ENCODE peak calls at places on chromosomes 12 and 14, in five cellular contexts. F is heart left ventricle, V is tibial artery, D is SK-N-MC, M is PC-3. Z is an unnamed sample.

GRCh38 chr14:77659822-77660221 is 43.4 kb upstream of the SPTLC2 start:
- DNase-seq in F (no peak), V (no peak), D (no peak), M (no peak), Z (no peak)

GRCh38 chr12:11067514-11067913 is 5.4 kb upstream of the TAS2R46 start:
- DNase-seq in F (peak; percentile 58), V (no peak), D (no peak), M (no peak), Z (peak; percentile 15)

GRCh38 chr12:117768860-117769259 is 199.9 kb downstream of the KSR2 start:
- DNase-seq in F (no peak), V (no peak), D (no peak), M (no peak), Z (no peak)

GRCh38 chr14:74065746-74066575 is 18.3 kb downstream of the ALDH6A1 start:
- DNase-seq in F (no peak), V (no peak), D (no peak), M (no peak), Z (peak; percentile 75)

GRCh38 chr12:132133952-132134652 is 10.0 kb downstream of the DDX51 start:
- DNase-seq in F (no peak), V (no peak), D (no peak), M (no peak), Z (no peak)

GRCh38 chr12:70849265-70849960 is 71.1 kb downstream of the PTPRR start:
- DNase-seq in F (no peak), V (no peak), D (no peak), M (peak; percentile 61), Z (peak; percentile 71)

GRCh38 chr12:51197736-51198567 is 19.9 kb downstream of the POU6F1 start:
- DNase-seq in F (no peak), V (no peak), D (no peak), M (no peak), Z (no peak)

GRCh38 chr12:114165921-114166320 is 199.8 kb upstream of the RBM19 start:
- DNase-seq in F (no peak), V (no peak), D (no peak), M (no peak), Z (peak; percentile 9)

GRCh38 chr12:111434049-111434448 is 28.3 kb downstream of the SH2B3 start:
- DNase-seq in F (no peak), V (peak; percentile 13), D (no peak), M (no peak), Z (peak; percentile 35)

GRCh38 chr12:113135178-113136127 is at the start of gene RASAL1:
- DNase-seq in F (no peak), V (no peak), D (no peak), M (peak; percentile 44), Z (no peak)

GRCh38 chr12:98893601-98894411 is 248.7 kb downstream of the APAF1 start:
- DNase-seq in F (no peak), V (no peak), D (no peak), M (no peak), Z (peak; percentile 4)

GRCh38 chr14:69694730-69695663 is 71.9 kb upstream of the SRSF5 start:
- DNase-seq in F (no peak), V (no peak), D (no peak), M (no peak), Z (peak; percentile 60)

GRCh38 chr12:50545783-50546182 is 41.0 kb downstream of the DIP2B start:
- DNase-seq in F (no peak), V (no peak), D (no peak), M (no peak), Z (no peak)

GRCh38 chr14:55028476-55028875 is 1.4 kb downstream of the SOCS4 start:
- DNase-seq in F (no peak), V (no peak), D (no peak), M (no peak), Z (no peak)

GRCh38 chr12:78224154-78224553 is 393.5 kb downstream of the NAV3 start:
- DNase-seq in F (no peak), V (no peak), D (no peak), M (no peak), Z (no peak)

DNA sequence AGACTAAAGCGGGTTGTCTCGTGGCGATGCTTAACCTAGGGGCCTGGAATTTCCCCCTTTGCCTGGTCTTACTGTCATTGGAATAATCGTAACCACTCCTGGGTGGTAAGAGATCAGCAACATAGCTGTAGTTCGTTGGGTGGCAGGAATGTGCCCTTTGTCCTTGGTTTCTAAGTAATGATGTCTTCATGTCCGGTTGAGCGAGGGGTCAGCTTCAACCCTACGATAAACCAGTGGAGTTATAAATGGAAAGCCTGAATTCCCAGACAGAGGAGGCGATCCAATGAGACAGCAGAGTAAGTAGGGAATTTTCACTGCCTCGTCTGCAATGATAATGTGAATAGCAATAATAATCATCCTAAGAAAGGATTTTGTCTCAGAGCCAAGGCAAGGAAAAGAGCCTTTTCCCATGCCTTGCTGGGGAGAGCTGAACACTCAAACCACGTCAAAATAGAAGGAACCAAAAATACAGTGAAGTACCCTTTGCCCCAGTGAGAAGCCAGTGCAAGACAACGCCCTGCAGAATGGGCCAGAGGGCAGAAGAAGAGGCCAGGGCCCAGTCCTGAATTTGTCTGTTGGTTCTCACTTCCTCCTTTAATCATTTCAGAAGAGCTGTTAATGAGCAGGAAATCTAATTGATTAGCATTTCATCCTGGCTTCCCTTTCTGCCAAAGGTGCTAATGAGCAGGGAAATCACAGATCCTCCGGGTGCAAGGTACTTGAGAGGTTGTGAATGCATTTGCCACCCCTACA is 330.7 kb downstream of the CACNA1C start:
- DNase-seq in F (no peak), V (no peak), D (no peak), M (no peak), Z (peak; percentile 16)
- H3K27ac ChIP-seq in F (peak overlapping the region; percentile 78), V (peak overlapping the region; percentile 77), D (no peak overlapping the region), M (no peak overlapping the region), Z (no peak overlapping the region)

DNA sequence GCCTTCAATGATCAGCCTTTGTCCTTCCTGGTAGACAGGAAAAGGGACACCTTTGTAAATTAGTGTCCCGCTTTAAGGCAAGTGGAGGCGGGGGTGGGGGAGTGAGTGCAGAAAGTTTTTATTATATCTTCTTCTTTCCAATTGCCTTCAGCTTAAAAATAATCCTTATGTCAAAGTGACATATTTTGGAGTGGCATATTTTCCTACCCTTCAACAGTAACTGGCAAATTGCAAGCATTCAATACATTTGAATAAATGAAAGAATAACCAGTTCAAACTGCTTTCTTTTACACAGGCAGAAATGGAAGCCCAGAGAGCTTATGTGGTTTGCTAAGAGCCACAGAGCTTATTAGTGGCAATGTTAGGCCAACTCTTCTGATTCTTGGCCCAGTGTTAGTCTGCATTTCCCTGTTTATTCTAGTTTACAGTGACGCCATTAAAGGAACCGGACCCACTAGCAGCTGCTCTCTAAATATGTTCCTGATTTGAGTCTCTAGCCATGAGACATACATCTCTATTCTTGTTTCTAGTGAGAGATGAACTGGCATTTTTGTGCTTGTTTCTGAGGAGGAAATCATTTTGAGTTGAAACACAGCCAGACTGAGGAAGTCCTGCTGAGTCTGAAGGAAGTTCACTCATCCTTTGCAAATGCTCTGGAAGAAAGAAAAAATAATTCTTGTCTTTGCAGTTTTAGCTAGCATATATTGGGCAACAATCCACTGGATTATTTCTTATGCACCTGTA is 468.7 kb downstream of the NOVA1 start:
- DNase-seq in F (no peak), V (no peak), D (peak; percentile 79), M (no peak), Z (peak; percentile 7)
- H3K27ac ChIP-seq in F (no peak overlapping the region), V (no peak overlapping the region), D (peak overlapping the region; percentile 98), M (no peak overlapping the region), Z (no peak overlapping the region)

DNA sequence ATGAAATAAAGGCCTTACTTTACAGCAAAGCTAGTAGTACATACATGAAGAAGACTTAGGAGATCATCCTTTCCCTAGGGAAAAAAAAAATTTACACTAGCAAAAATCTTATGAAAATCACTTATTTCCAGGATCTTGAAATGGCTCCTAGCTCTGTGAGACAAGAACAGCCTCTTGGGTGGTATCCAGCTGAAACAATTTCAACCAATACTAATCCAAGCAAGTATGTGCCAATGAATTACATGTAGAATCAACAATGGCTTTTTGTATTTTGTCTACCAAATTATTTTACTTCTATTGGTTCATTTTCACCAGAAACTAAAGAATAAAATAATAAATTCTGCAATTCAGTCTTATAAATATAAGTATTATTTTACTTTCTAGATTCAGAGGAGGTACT is 2.7 kb upstream of the SLCO1A2 start:
- DNase-seq in F (no peak), V (no peak), D (no peak), M (no peak), Z (no peak)
- H3K27ac ChIP-seq in F (no peak overlapping the region), V (no peak overlapping the region), D (no peak overlapping the region), M (no peak overlapping the region), Z (no peak overlapping the region)

GRCh38 chr12:76029982-76030377 is 1.6 kb downstream of the PHLDA1 start:
- DNase-seq in F (no peak), V (no peak), D (no peak), M (peak; percentile 45), Z (peak; percentile 68)
- H3K27ac ChIP-seq in F (peak overlapping the region; percentile 96), V (peak overlapping the region; percentile 99), D (no peak overlapping the region), M (peak overlapping the region; percentile 94), Z (peak overlapping the region; percentile 97)

GRCh38 chr12:95116773-95117172 is 43.4 kb upstream of the NR2C1 start:
- DNase-seq in F (no peak), V (no peak), D (no peak), M (peak; percentile 95), Z (no peak)
- H3K27ac ChIP-seq in F (peak overlapping the region; percentile 35), V (peak overlapping the region; percentile 51), D (no peak overlapping the region), M (peak overlapping the region; percentile 78), Z (no peak overlapping the region)

DNA sequence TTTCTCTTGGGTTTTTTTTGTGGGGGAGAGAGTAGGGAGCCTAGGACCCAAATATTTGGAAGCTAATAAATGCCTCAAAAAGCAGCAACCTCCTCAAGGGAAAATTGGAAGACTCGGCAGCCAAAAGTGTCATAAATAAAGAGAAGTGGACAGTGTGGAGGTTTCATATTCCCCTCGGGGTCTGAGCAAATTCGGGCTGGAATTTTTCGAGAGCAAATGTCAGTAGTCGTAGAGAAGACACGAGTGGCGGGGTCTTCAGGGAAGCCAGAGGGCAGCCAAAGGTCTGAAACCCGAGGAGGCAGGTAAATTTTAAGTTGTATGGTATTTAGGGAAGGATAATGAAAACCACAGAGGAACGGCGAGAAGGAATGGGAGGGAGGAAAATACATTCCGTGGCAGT is 13.1 kb downstream of the BCL11B start:
- DNase-seq in F (no peak), V (no peak), D (no peak), M (no peak), Z (no peak)
- H3K27ac ChIP-seq in F (no peak overlapping the region), V (no peak overlapping the region), D (peak overlapping the region; percentile 96), M (no peak overlapping the region), Z (no peak overlapping the region)

Z was measured in fibroblast of lung.